ENCODE peak calls at places on chromosome 1, in seven cellular contexts. One of them, this sample, is unnamed.

GRCh38 chr1:167899253-167899681 is 14.7 kb downstream of the ADCY10 start:
- DNase-seq in HepG2: no peak
- DNase-seq in lung: no peak
- DNase-seq in mucosa of gallbladder: no peak
- DNase-seq in fibroblast of the aortic adventitia: peak; percentile 89
- DNase-seq in AG04450: no peak
- DNase-seq in stimulated activated naive CD4-positive, alpha-beta T cell treated with Interleukin-2 at 50 U/mL for 16 hours: no peak
- DNase-seq in this sample: peak; percentile 64

GRCh38 chr1:198462365-198463025 is 78.0 kb downstream of the ATP6V1G3 start:
- DNase-seq in HepG2: no peak
- DNase-seq in lung: no peak
- DNase-seq in mucosa of gallbladder: no peak
- DNase-seq in fibroblast of the aortic adventitia: peak; percentile 55
- DNase-seq in AG04450: no peak
- DNase-seq in stimulated activated naive CD4-positive, alpha-beta T cell treated with Interleukin-2 at 50 U/mL for 16 hours: no peak
- DNase-seq in this sample: no peak

GRCh38 chr1:68745006-68745405 is 248.1 kb upstream of the DEPDC1 start:
- DNase-seq in HepG2: no peak
- DNase-seq in lung: no peak
- DNase-seq in mucosa of gallbladder: no peak
- DNase-seq in fibroblast of the aortic adventitia: no peak
- DNase-seq in AG04450: no peak
- DNase-seq in stimulated activated naive CD4-positive, alpha-beta T cell treated with Interleukin-2 at 50 U/mL for 16 hours: no peak
- DNase-seq in this sample: no peak

GRCh38 chr1:228101994-228102790 is 933 bp downstream of the C1orf35 start:
- DNase-seq in HepG2: no peak
- DNase-seq in lung: no peak
- DNase-seq in mucosa of gallbladder: no peak
- DNase-seq in fibroblast of the aortic adventitia: no peak
- DNase-seq in AG04450: no peak
- DNase-seq in stimulated activated naive CD4-positive, alpha-beta T cell treated with Interleukin-2 at 50 U/mL for 16 hours: peak; percentile 58
- DNase-seq in this sample: peak; percentile 53

GRCh38 chr1:30746212-30747027 is 11.2 kb downstream of the LAPTM5 start:
- DNase-seq in HepG2: no peak
- DNase-seq in lung: no peak
- DNase-seq in mucosa of gallbladder: no peak
- DNase-seq in fibroblast of the aortic adventitia: no peak
- DNase-seq in AG04450: no peak
- DNase-seq in stimulated activated naive CD4-positive, alpha-beta T cell treated with Interleukin-2 at 50 U/mL for 16 hours: no peak
- DNase-seq in this sample: no peak

GRCh38 chr1:230778916-230779590 is 31.9 kb downstream of the CAPN9 start:
- DNase-seq in HepG2: no peak
- DNase-seq in lung: no peak
- DNase-seq in mucosa of gallbladder: no peak
- DNase-seq in fibroblast of the aortic adventitia: peak; percentile 50
- DNase-seq in AG04450: no peak
- DNase-seq in stimulated activated naive CD4-positive, alpha-beta T cell treated with Interleukin-2 at 50 U/mL for 16 hours: no peak
- DNase-seq in this sample: no peak

GRCh38 chr1:64975127-64975526 is 8.8 kb upstream of the JAK1 start:
- DNase-seq in HepG2: no peak
- DNase-seq in lung: no peak
- DNase-seq in mucosa of gallbladder: no peak
- DNase-seq in fibroblast of the aortic adventitia: no peak
- DNase-seq in AG04450: no peak
- DNase-seq in stimulated activated naive CD4-positive, alpha-beta T cell treated with Interleukin-2 at 50 U/mL for 16 hours: no peak
- DNase-seq in this sample: no peak

GRCh38 chr1:147547065-147547464 is 5.8 kb downstream of the BCL9 start:
- DNase-seq in HepG2: no peak
- DNase-seq in lung: no peak
- DNase-seq in mucosa of gallbladder: no peak
- DNase-seq in fibroblast of the aortic adventitia: no peak
- DNase-seq in AG04450: no peak
- DNase-seq in stimulated activated naive CD4-positive, alpha-beta T cell treated with Interleukin-2 at 50 U/mL for 16 hours: no peak
- DNase-seq in this sample: no peak

GRCh38 chr1:196660912-196661311 is 9.1 kb downstream of the CFH start:
- DNase-seq in HepG2: no peak
- DNase-seq in lung: no peak
- DNase-seq in mucosa of gallbladder: no peak
- DNase-seq in fibroblast of the aortic adventitia: peak; percentile 66
- DNase-seq in AG04450: peak; percentile 6
- DNase-seq in stimulated activated naive CD4-positive, alpha-beta T cell treated with Interleukin-2 at 50 U/mL for 16 hours: no peak
- DNase-seq in this sample: peak; percentile 14

GRCh38 chr1:66760506-66760905 is 8.2 kb downstream of the DYNLT5 start:
- DNase-seq in HepG2: no peak
- DNase-seq in lung: no peak
- DNase-seq in mucosa of gallbladder: no peak
- DNase-seq in fibroblast of the aortic adventitia: no peak
- DNase-seq in AG04450: no peak
- DNase-seq in stimulated activated naive CD4-positive, alpha-beta T cell treated with Interleukin-2 at 50 U/mL for 16 hours: no peak
- DNase-seq in this sample: no peak

GRCh38 chr1:166479052-166479631 is 312.3 kb upstream of the FAM78B start:
- DNase-seq in HepG2: peak; percentile 30
- DNase-seq in lung: peak; percentile 41
- DNase-seq in mucosa of gallbladder: peak; percentile 38
- DNase-seq in fibroblast of the aortic adventitia: peak; percentile 49
- DNase-seq in AG04450: peak; percentile 6
- DNase-seq in stimulated activated naive CD4-positive, alpha-beta T cell treated with Interleukin-2 at 50 U/mL for 16 hours: peak; percentile 23
- DNase-seq in this sample: peak; percentile 57

GRCh38 chr1:239606850-239607400 is 220.6 kb downstream of the CHRM3 start:
- DNase-seq in HepG2: no peak
- DNase-seq in lung: no peak
- DNase-seq in mucosa of gallbladder: no peak
- DNase-seq in fibroblast of the aortic adventitia: no peak
- DNase-seq in AG04450: no peak
- DNase-seq in stimulated activated naive CD4-positive, alpha-beta T cell treated with Interleukin-2 at 50 U/mL for 16 hours: no peak
- DNase-seq in this sample: no peak

GRCh38 chr1:89610457-89610991 is 22.4 kb upstream of the LRRC8C start:
- DNase-seq in HepG2: no peak
- DNase-seq in lung: no peak
- DNase-seq in mucosa of gallbladder: no peak
- DNase-seq in fibroblast of the aortic adventitia: no peak
- DNase-seq in AG04450: no peak
- DNase-seq in stimulated activated naive CD4-positive, alpha-beta T cell treated with Interleukin-2 at 50 U/mL for 16 hours: peak; percentile 33
- DNase-seq in this sample: no peak

GRCh38 chr1:108050911-108051624 is 86.1 kb upstream of the VAV3 start:
- DNase-seq in HepG2: no peak
- DNase-seq in lung: no peak
- DNase-seq in mucosa of gallbladder: no peak
- DNase-seq in fibroblast of the aortic adventitia: no peak
- DNase-seq in AG04450: no peak
- DNase-seq in stimulated activated naive CD4-positive, alpha-beta T cell treated with Interleukin-2 at 50 U/mL for 16 hours: no peak
- DNase-seq in this sample: no peak

GRCh38 chr1:113048064-113048463 is 24.9 kb upstream of the LRIG2 start:
- DNase-seq in HepG2: peak; percentile 53
- DNase-seq in lung: no peak
- DNase-seq in mucosa of gallbladder: no peak
- DNase-seq in fibroblast of the aortic adventitia: no peak
- DNase-seq in AG04450: no peak
- DNase-seq in stimulated activated naive CD4-positive, alpha-beta T cell treated with Interleukin-2 at 50 U/mL for 16 hours: no peak
- DNase-seq in this sample: no peak

GRCh38 chr1:43598622-43599021 is 51.3 kb upstream of the KDM4A start:
- DNase-seq in HepG2: no peak
- DNase-seq in lung: no peak
- DNase-seq in mucosa of gallbladder: no peak
- DNase-seq in fibroblast of the aortic adventitia: no peak
- DNase-seq in AG04450: no peak
- DNase-seq in stimulated activated naive CD4-positive, alpha-beta T cell treated with Interleukin-2 at 50 U/mL for 16 hours: no peak
- DNase-seq in this sample: no peak